ENCODE peak calls at places on chromosomes 13 and 19, in seven cellular contexts. Y, I, E, O, U, H and L are unnamed samples.

GRCh38 chr19:35261356-35262100 is 7.2 kb upstream of the USF2 start:
- DNase-seq in Y (no peak), I (no peak), E (no peak), O (no peak), U (no peak), H (no peak), L (peak; percentile 21)

GRCh38 chr19:48154003-48154402 is 16.1 kb downstream of the LIG1 start:
- DNase-seq in Y (no peak), I (no peak), E (peak; percentile 4), O (no peak), U (no peak), H (no peak), L (no peak)

GRCh38 chr13:30017880-30018279 is 167.5 kb upstream of the UBL3 start:
- DNase-seq in Y (no peak), I (peak; percentile 52), E (no peak), O (no peak), U (no peak), H (no peak), L (no peak)

GRCh38 chr19:3094638-3095374 is 644 bp downstream of the GNA11 start:
- DNase-seq in Y (peak; percentile 27), I (no peak), E (no peak), O (no peak), U (no peak), H (no peak), L (peak; percentile 75)

GRCh38 chr13:39527961-39528720 is 74.9 kb downstream of the LHFPL6 start:
- DNase-seq in Y (peak; percentile 78), I (no peak), E (no peak), O (no peak), U (peak; percentile 83), H (no peak), L (no peak)

GRCh38 chr19:29680447-29680846 is 15.2 kb downstream of the PLEKHF1 start:
- DNase-seq in Y (no peak), I (peak; percentile 50), E (no peak), O (no peak), U (no peak), H (peak; percentile 86), L (peak; percentile 77)

GRCh38 chr13:42750858-42751257 is 30.5 kb upstream of the FAM216B start:
- DNase-seq in Y (peak; percentile 12), I (no peak), E (no peak), O (no peak), U (no peak), H (no peak), L (no peak)

GRCh38 chr19:4523306-4524110 is 5.2 kb upstream of the PLIN4 start:
- DNase-seq in Y (peak; percentile 57), I (peak; percentile 93), E (no peak), O (no peak), U (peak; percentile 13), H (peak; percentile 16), L (no peak)

GRCh38 chr13:25678398-25678797 is 306.6 kb downstream of the ATP8A2 start:
- DNase-seq in Y (no peak), I (no peak), E (peak; percentile 6), O (no peak), U (no peak), H (no peak), L (no peak)

GRCh38 chr19:55452381-55453325 is 8.8 kb downstream of the ISOC2 start:
- DNase-seq in Y (peak; percentile 81), I (peak; percentile 98), E (peak; percentile 82), O (peak; percentile 92), U (no peak), H (peak; percentile 43), L (peak; percentile 62)

GRCh38 chr19:41699231-41699967 is 9.0 kb upstream of the CEACAM5 start:
- DNase-seq in Y (no peak), I (no peak), E (no peak), O (no peak), U (no peak), H (no peak), L (no peak)

GRCh38 chr19:3801412-3802096 is 15.4 kb upstream of the MATK start:
- DNase-seq in Y (peak; percentile 13), I (peak; percentile 93), E (peak; percentile 75), O (peak; percentile 31), U (no peak), H (peak; percentile 76), L (peak; percentile 71)

GRCh38 chr13:46121597-46122163 is 16.8 kb upstream of the CPB2 start:
- DNase-seq in Y (no peak), I (no peak), E (no peak), O (no peak), U (no peak), H (no peak), L (no peak)

GRCh38 chr13:94822356-94822755 is 110.0 kb upstream of the SOX21 start:
- DNase-seq in Y (no peak), I (no peak), E (no peak), O (no peak), U (no peak), H (no peak), L (no peak)

GRCh38 chr13:67557642-67558241 is 327.6 kb upstream of the PCDH9 start:
- DNase-seq in Y (no peak), I (no peak), E (no peak), O (no peak), U (no peak), H (no peak), L (no peak)

GRCh38 chr19:3966051-3967017 is 4.6 kb downstream of the DAPK3 start:
- DNase-seq in Y (no peak), I (no peak), E (peak; percentile 31), O (no peak), U (no peak), H (no peak), L (no peak)

GRCh38 chr19:49847731-49848696 is 2.9 kb upstream of the PTOV1 start:
- DNase-seq in Y (peak; percentile 85), I (no peak), E (no peak), O (no peak), U (peak; percentile 72), H (peak; percentile 44), L (peak; percentile 22)

GRCh38 chr19:51124729-51125128 is at the start of gene SIGLEC9:
- DNase-seq in Y (no peak), I (no peak), E (no peak), O (no peak), U (no peak), H (no peak), L (no peak)

GRCh38 chr19:40442328-40443130 is 1.6 kb downstream of the SERTAD3 start:
- DNase-seq in Y (no peak), I (peak; percentile 9), E (no peak), O (no peak), U (no peak), H (no peak), L (no peak)

GRCh38 chr13:27619711-27620376 is 485 bp downstream of the LNX2 start:
- DNase-seq in Y (peak; percentile 46), I (no peak), E (no peak), O (no peak), U (no peak), H (peak; percentile 51), L (peak; percentile 40)

GRCh38 chr19:11130824-11131455 is 24.6 kb downstream of the SPC24 start:
- DNase-seq in Y (peak; percentile 79), I (peak; percentile 92), E (peak; percentile 62), O (peak; percentile 5), U (peak; percentile 56), H (peak; percentile 68), L (peak; percentile 84)

GRCh38 chr13:44759723-44760360 is 183.7 kb upstream of the TSC22D1 start:
- DNase-seq in Y (no peak), I (no peak), E (no peak), O (no peak), U (no peak), H (no peak), L (no peak)

GRCh38 chr13:38979891-38980627 is 10.6 kb downstream of the STOML3 start:
- DNase-seq in Y (peak; percentile 3), I (peak; percentile 8), E (no peak), O (no peak), U (no peak), H (no peak), L (no peak)

GRCh38 chr19:2235396-2236284 is 489 bp downstream of the PLEKHJ1 start:
- DNase-seq in Y (no peak), I (peak; percentile 82), E (peak; percentile 68), O (no peak), U (no peak), H (peak; percentile 24), L (no peak)

GRCh38 chr13:75372517-75372916 is 109.5 kb downstream of the TBC1D4 start:
- DNase-seq in Y (peak; percentile 74), I (peak; percentile 14), E (peak; percentile 71), O (no peak), U (no peak), H (peak; percentile 36), L (no peak)

GRCh38 chr19:19490247-19490968 is 24.9 kb downstream of the TSSK6 start:
- DNase-seq in Y (peak; percentile 89), I (peak; percentile 91), E (peak; percentile 75), O (peak; percentile 37), U (peak; percentile 58), H (peak; percentile 90), L (peak; percentile 85)

GRCh38 chr19:14565298-14565679 is 6.6 kb downstream of the NDUFB7 start:
- DNase-seq in Y (no peak), I (peak; percentile 42), E (no peak), O (no peak), U (no peak), H (no peak), L (no peak)

GRCh38 chr19:53394522-53394973 is 401 bp upstream of the ZNF765 start:
- DNase-seq in Y (no peak), I (peak; percentile 65), E (no peak), O (no peak), U (peak; percentile 14), H (no peak), L (no peak)

GRCh38 chr13:43085545-43085944 is 62.2 kb downstream of the DNAJC15 start:
- DNase-seq in Y (peak; percentile 62), I (peak; percentile 7), E (peak; percentile 61), O (no peak), U (no peak), H (no peak), L (no peak)

GRCh38 chr19:2798733-2799132 is 13.4 kb downstream of the THOP1 start:
- DNase-seq in Y (peak; percentile 29), I (no peak), E (no peak), O (no peak), U (peak; percentile 13), H (no peak), L (peak; percentile 28)

GRCh38 chr13:101626925-101627555 is 174.6 kb downstream of the ITGBL1 start:
- DNase-seq in Y (no peak), I (no peak), E (no peak), O (no peak), U (no peak), H (peak; percentile 37), L (peak; percentile 36)

GRCh38 chr13:30341815-30342570 is 34.6 kb upstream of the KATNAL1 start:
- DNase-seq in Y (peak; percentile 90), I (no peak), E (no peak), O (no peak), U (no peak), H (no peak), L (no peak)

GRCh38 chr13:23505007-23505406 is 65.2 kb upstream of the TNFRSF19 start:
- DNase-seq in Y (peak; percentile 26), I (no peak), E (no peak), O (no peak), U (peak; percentile 43), H (no peak), L (no peak)